ENCODE peak calls at places on chromosome 10, in five cellular contexts. S, O, H, A and F are unnamed samples.

GRCh38 chr10:15571570-15571969 is 148.2 kb downstream of the ITGA8 start:
- DNase-seq in S (no peak), O (no peak), H (no peak), A (no peak), F (no peak)

GRCh38 chr10:6047847-6048246 is 14.3 kb downstream of the IL2RA start:
- DNase-seq in S (no peak), O (no peak), H (peak), A (no peak), F (no peak)

GRCh38 chr10:3412646-3413045 is 240.1 kb upstream of the PITRM1 start:
- DNase-seq in S (no peak), O (no peak), H (no peak), A (no peak), F (peak)

GRCh38 chr10:59880019-59880717 is 26.2 kb downstream of the CCDC6 start:
- DNase-seq in S (no peak), O (no peak), H (peak), A (no peak), F (no peak)

GRCh38 chr10:29735628-29736324 is 101.0 kb upstream of the SVIL start:
- DNase-seq in S (peak), O (peak), H (peak), A (peak), F (peak)

GRCh38 chr10:27369832-27370231 is 129.2 kb upstream of the ACBD5 start:
- DNase-seq in S (no peak), O (no peak), H (no peak), A (no peak), F (no peak)

GRCh38 chr10:110076559-110077318 is 69.0 kb downstream of the ADD3 start:
- DNase-seq in S (no peak), O (no peak), H (no peak), A (peak), F (no peak)

GRCh38 chr10:18651324-18652007 is at the start of gene NSUN6:
- DNase-seq in S (peak), O (peak), H (peak), A (peak), F (peak)

GRCh38 chr10:132826524-132827422 is 40.8 kb upstream of the NKX6-2 start:
- DNase-seq in S (no peak), O (peak), H (no peak), A (no peak), F (no peak)

GRCh38 chr10:109838592-109839244 is 84.6 kb downstream of the XPNPEP1 start:
- DNase-seq in S (no peak), O (no peak), H (no peak), A (no peak), F (peak)

GRCh38 chr10:30186371-30186875 is 127.0 kb upstream of the JCAD start:
- DNase-seq in S (no peak), O (no peak), H (no peak), A (peak), F (peak)

GRCh38 chr10:68178592-68178991 is 53.3 kb downstream of the ATOH7 start:
- DNase-seq in S (no peak), O (no peak), H (no peak), A (no peak), F (no peak)

GRCh38 chr10:88994034-88994433 is 3.4 kb downstream of the FAS start:
- DNase-seq in S (no peak), O (no peak), H (no peak), A (peak), F (no peak)

GRCh38 chr10:132054564-132054963 is 11.2 kb upstream of the JAKMIP3 start:
- DNase-seq in S (peak), O (peak), H (no peak), A (no peak), F (no peak)